ENCODE peak calls at places on chromosome 6, in nine cellular contexts. S, F, T, D, L, E, P, K and R are unnamed samples.
A peak's percentile ranks its signal among the peaks of the same experiment; 100 is the strongest.

GRCh38 chr6:12890171-12890790 is 173.7 kb downstream of the PHACTR1 start:
- DNase-seq in S (no peak), F (peak; percentile 4), T (peak; percentile 7), D (peak; percentile 11), L (peak; percentile 29), E (no peak), P (no peak), K (no peak), R (peak; percentile 45)

GRCh38 chr6:104682722-104683643 is 176.7 kb downstream of the HACE1 start:
- DNase-seq in S (peak; percentile 64), F (peak; percentile 59), T (peak; percentile 71), D (peak; percentile 69), L (peak; percentile 63), E (peak; percentile 54), P (peak; percentile 24), K (peak; percentile 32), R (peak; percentile 82)

GRCh38 chr6:43714311-43715055 is 26.9 kb upstream of the MRPS18A start:
- DNase-seq in S (peak; percentile 63), F (no peak), T (peak; percentile 77), D (no peak), L (peak; percentile 81), E (no peak), P (no peak), K (no peak), R (no peak)

GRCh38 chr6:163170294-163170883 is 244.1 kb upstream of the QKI start:
- DNase-seq in S (peak; percentile 25), F (peak; percentile 11), T (no peak), D (peak; percentile 4), L (peak; percentile 49), E (no peak), P (no peak), K (no peak), R (peak; percentile 50)

GRCh38 chr6:45423111-45423900 is 45.6 kb upstream of the SUPT3H start:
- DNase-seq in S (no peak), F (peak; percentile 32), T (peak; percentile 16), D (peak; percentile 27), L (no peak), E (peak; percentile 43), P (no peak), K (no peak), R (peak; percentile 46)

GRCh38 chr6:90295854-90296345 is 743 bp downstream of the BACH2 start:
- DNase-seq in S (peak; percentile 64), F (peak; percentile 26), T (peak; percentile 51), D (peak; percentile 54), L (peak; percentile 76), E (peak; percentile 62), P (peak; percentile 21), K (peak; percentile 43), R (peak; percentile 79)

GRCh38 chr6:32883789-32884188 is 29.8 kb downstream of the PSMB9 start:
- DNase-seq in S (peak; percentile 85), F (no peak), T (peak; percentile 84), D (no peak), L (no peak), E (no peak), P (no peak), K (no peak), R (no peak)

GRCh38 chr6:133350928-133351327 is 109.8 kb downstream of the EYA4 start:
- DNase-seq in S (no peak), F (no peak), T (no peak), D (no peak), L (no peak), E (no peak), P (no peak), K (no peak), R (no peak)

GRCh38 chr6:35736293-35736894 is 438 bp upstream of the ARMC12 start:
- DNase-seq in S (peak; percentile 67), F (peak; percentile 59), T (peak; percentile 72), D (peak; percentile 82), L (peak; percentile 85), E (peak; percentile 78), P (no peak), K (peak; percentile 55), R (peak; percentile 91)

GRCh38 chr6:155604991-155605390 is 149.4 kb upstream of the NOX3 start:
- DNase-seq in S (peak; percentile 13), F (no peak), T (no peak), D (no peak), L (no peak), E (no peak), P (no peak), K (no peak), R (no peak)

GRCh38 chr6:97114645-97115044 is 168.4 kb downstream of the MMS22L start:
- DNase-seq in S (no peak), F (no peak), T (no peak), D (no peak), L (no peak), E (no peak), P (no peak), K (no peak), R (no peak)

GRCh38 chr6:143936986-143937765 is 70.9 kb downstream of the PLAGL1 start:
- DNase-seq in S (no peak), F (no peak), T (no peak), D (no peak), L (no peak), E (no peak), P (no peak), K (no peak), R (no peak)

GRCh38 chr6:156182356-156182755 is 594.8 kb upstream of the ARID1B start:
- DNase-seq in S (no peak), F (no peak), T (no peak), D (no peak), L (no peak), E (no peak), P (no peak), K (no peak), R (no peak)

GRCh38 chr6:158707826-158708225 is 58.0 kb downstream of the SYTL3 start:
- DNase-seq in S (peak; percentile 14), F (peak; percentile 22), T (no peak), D (no peak), L (peak; percentile 71), E (no peak), P (no peak), K (no peak), R (no peak)

GRCh38 chr6:148837941-148838340 is 91.1 kb downstream of the UST start:
- DNase-seq in S (no peak), F (no peak), T (no peak), D (no peak), L (no peak), E (no peak), P (no peak), K (no peak), R (no peak)

GRCh38 chr6:157586088-157586414 is 205.1 kb downstream of the ZDHHC14 start:
- DNase-seq in S (no peak), F (no peak), T (no peak), D (no peak), L (no peak), E (no peak), P (peak; percentile 79), K (no peak), R (no peak)

GRCh38 chr6:11207199-11207968 is 25.1 kb downstream of the NEDD9 start:
- DNase-seq in S (peak; percentile 100), F (peak; percentile 13), T (peak; percentile 71), D (no peak), L (no peak), E (no peak), P (peak; percentile 37), K (no peak), R (no peak)

GRCh38 chr6:155328539-155329459 is 14.5 kb upstream of the TFB1M start:
- DNase-seq in S (peak; percentile 11), F (no peak), T (no peak), D (no peak), L (no peak), E (no peak), P (no peak), K (no peak), R (no peak)